ENCODE peak calls at places on chromosomes 3 and 15, in ten cellular contexts. P, B, A, V, X, K, T, Q, F and J are unnamed samples.

GRCh38 chr3:142273501-142273900 is 48.1 kb upstream of the GK5 start:
- DNase-seq in P (no peak), B (no peak), A (no peak), V (no peak), X (no peak), K (no peak), T (no peak), Q (no peak), F (peak; percentile 71), J (no peak)

GRCh38 chr3:72678380-72678779 is 169.9 kb downstream of the SHQ1 start:
- DNase-seq in P (no peak), B (no peak), A (no peak), V (no peak), X (no peak), K (no peak), T (no peak), Q (no peak), F (no peak), J (no peak)

GRCh38 chr3:13025090-13025489 is 48.1 kb downstream of the IQSEC1 start:
- DNase-seq in P (no peak), B (peak; percentile 72), A (peak; percentile 56), V (peak; percentile 73), X (peak; percentile 40), K (peak; percentile 32), T (peak; percentile 78), Q (no peak), F (peak; percentile 93), J (no peak)

GRCh38 chr15:60479711-60480110 is 769 bp upstream of the ICE2 start:
- DNase-seq in P (no peak), B (no peak), A (no peak), V (peak; percentile 12), X (peak; percentile 10), K (no peak), T (peak; percentile 13), Q (no peak), F (peak; percentile 27), J (no peak)

GRCh38 chr3:72630614-72631344 is 217.5 kb downstream of the SHQ1 start:
- DNase-seq in P (no peak), B (peak; percentile 13), A (no peak), V (no peak), X (no peak), K (no peak), T (peak; percentile 69), Q (no peak), F (no peak), J (no peak)

GRCh38 chr15:37093480-37094410 is 6.6 kb downstream of the MEIS2 start:
- DNase-seq in P (no peak), B (peak; percentile 85), A (no peak), V (peak; percentile 76), X (no peak), K (peak; percentile 58), T (no peak), Q (no peak), F (no peak), J (no peak)

GRCh38 chr15:39131605-39132004 is 449.3 kb upstream of the THBS1 start:
- DNase-seq in P (no peak), B (peak; percentile 86), A (no peak), V (peak; percentile 35), X (no peak), K (peak; percentile 53), T (peak; percentile 19), Q (no peak), F (peak; percentile 59), J (no peak)

GRCh38 chr3:57151021-57151449 is 14.1 kb downstream of the IL17RD start:
- DNase-seq in P (no peak), B (peak; percentile 46), A (no peak), V (peak; percentile 73), X (no peak), K (no peak), T (no peak), Q (no peak), F (peak; percentile 19), J (no peak)

GRCh38 chr3:194166682-194167479 is 30.9 kb downstream of the HES1 start:
- DNase-seq in P (no peak), B (no peak), A (peak; percentile 28), V (no peak), X (no peak), K (no peak), T (no peak), Q (no peak), F (no peak), J (no peak)

GRCh38 chr3:61719278-61719977 is 158.1 kb downstream of the PTPRG start:
- DNase-seq in P (no peak), B (no peak), A (peak; percentile 23), V (no peak), X (no peak), K (no peak), T (no peak), Q (peak; percentile 14), F (no peak), J (no peak)

GRCh38 chr3:188316723-188317070 is 162.7 kb downstream of the LPP start:
- DNase-seq in P (no peak), B (peak; percentile 40), A (no peak), V (no peak), X (no peak), K (no peak), T (no peak), Q (peak; percentile 4), F (no peak), J (no peak)

GRCh38 chr3:155065537-155065936 is 14.6 kb upstream of the MME start:
- DNase-seq in P (no peak), B (peak; percentile 96), A (no peak), V (peak; percentile 55), X (peak; percentile 5), K (peak; percentile 69), T (peak; percentile 92), Q (no peak), F (peak; percentile 82), J (no peak)